ENCODE peak calls at places on chromosomes 5 and 9, in nine cellular contexts. U, V, B, E, O, I, N, A and Q are unnamed samples.

GRCh38 chr9:4286086-4286485 is 13.8 kb downstream of the GLIS3 start:
- DNase-seq in E (no peak), V (no peak), I (no peak), N (no peak), O (no peak), B (no peak), A (no peak), U (no peak), Q (no peak)

GRCh38 chr9:12604154-12604825 is 88.9 kb upstream of the TYRP1 start:
- DNase-seq in B (no peak), U (no peak), E (peak; percentile 11), I (peak; percentile 30), V (no peak), N (peak; percentile 33), O (peak; percentile 15), A (no peak), Q (no peak)

GRCh38 chr5:96468956-96469355 is 35.9 kb upstream of the PCSK1 start:
- DNase-seq in A (no peak), U (no peak), O (no peak), E (no peak), B (no peak), N (no peak), V (no peak), I (no peak), Q (no peak)

GRCh38 chr5:114070093-114070722 is 291.7 kb upstream of the KCNN2 start:
- DNase-seq in O (no peak), E (no peak), U (no peak), B (no peak), I (no peak), N (no peak), V (no peak), A (no peak), Q (no peak)

GRCh38 chr9:94078086-94078485 is 6.2 kb upstream of the PTPDC1 start:
- DNase-seq in B (no peak), E (no peak), V (no peak), A (no peak), N (no peak), I (no peak), U (no peak), O (no peak), Q (no peak)

GRCh38 chr5:123670981-123671557 is 159.1 kb downstream of the CSNK1G3 start:
- DNase-seq in V (peak; percentile 36), N (peak; percentile 67), E (peak; percentile 67), A (peak; percentile 48), B (peak; percentile 29), O (peak; percentile 62), U (peak; percentile 47), I (peak; percentile 70), Q (peak; percentile 60)

GRCh38 chr5:17203329-17204132 is 13.9 kb upstream of the BASP1 start:
- DNase-seq in N (peak; percentile 91), I (peak; percentile 70), V (no peak), A (peak; percentile 25), E (peak; percentile 86), U (no peak), B (peak; percentile 40), O (peak; percentile 89), Q (peak; percentile 14)

GRCh38 chr5:174816858-174817257 is 92.5 kb downstream of the MSX2 start:
- DNase-seq in A (no peak), V (no peak), I (no peak), N (no peak), E (no peak), O (no peak), U (no peak), B (no peak), Q (no peak)

GRCh38 chr5:12662545-12663314 is 758.5 kb upstream of the CTNND2 start:
- DNase-seq in N (no peak), A (no peak), E (no peak), I (no peak), V (no peak), B (peak; percentile 82), U (no peak), O (no peak), Q (no peak)

GRCh38 chr5:31408814-31409213 is 123.1 kb downstream of the DROSHA start:
- DNase-seq in B (no peak), A (no peak), N (peak; percentile 57), I (no peak), V (no peak), E (peak; percentile 84), O (peak; percentile 77), U (no peak), Q (no peak)

DNA sequence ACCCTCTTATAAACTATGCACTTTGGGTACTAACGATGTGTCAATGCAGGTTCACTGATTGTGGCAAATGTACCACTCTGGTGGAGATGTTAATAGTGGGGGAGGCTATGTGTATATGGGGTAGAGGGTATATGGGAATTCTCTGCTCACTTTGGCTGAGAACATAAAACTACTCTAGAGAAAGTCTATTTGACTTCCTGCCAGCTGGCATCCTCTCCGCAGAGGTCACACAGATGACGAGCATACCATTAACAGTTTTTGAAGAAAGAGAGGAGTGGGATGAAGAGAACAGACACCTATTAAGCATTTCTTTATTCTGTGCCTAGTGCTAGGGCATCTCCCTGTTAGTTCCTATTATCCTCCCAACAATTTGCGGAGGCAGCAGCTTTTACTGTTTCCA is 58.4 kb upstream of the TRIM32 start:
- DNase-seq in V (no peak), I (no peak), N (peak; percentile 68), B (no peak), U (no peak), A (no peak), O (peak; percentile 69), E (peak; percentile 23), Q (no peak)
- TF ChIP-seq CTCF in V (no peak), I (no peak), N (no peak), B (no peak), U (no peak), A (no peak), O (no peak), E (no peak), Q (no peak)

DNA sequence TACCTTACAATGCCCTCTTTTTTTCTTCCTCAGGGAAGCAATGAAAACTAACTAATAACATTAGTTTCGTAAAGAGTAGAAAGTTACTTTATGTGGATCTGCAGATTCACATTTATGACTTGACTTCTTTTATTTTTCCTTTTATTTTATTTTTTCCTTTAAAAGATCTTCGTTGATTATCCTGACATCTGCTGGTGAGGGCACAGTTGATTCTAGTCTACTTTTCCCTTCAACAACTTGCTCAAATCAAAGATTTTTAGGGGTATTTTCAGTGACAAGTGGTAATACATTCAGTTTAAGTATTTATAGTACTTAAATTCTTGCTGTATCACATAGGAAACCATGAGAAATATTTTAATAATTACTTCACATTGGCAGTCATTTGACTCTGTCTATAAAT is 4.9 kb downstream of the EDIL3 start:
- DNase-seq in E (peak; percentile 14), A (no peak), N (peak; percentile 76), B (no peak), V (no peak), I (no peak), O (peak; percentile 39), U (no peak), Q (no peak)
- TF ChIP-seq CTCF in E (no peak), A (peak; percentile 29), N (peak; percentile 58), B (peak; percentile 22), V (no peak), I (peak; percentile 47), O (peak; percentile 17), U (peak; percentile 58), Q (no peak)

GRCh38 chr9:38257626-38258215 is 134.8 kb upstream of the ALDH1B1 start:
- DNase-seq in B (no peak), N (no peak), O (no peak), A (no peak), E (no peak), V (no peak), I (no peak), U (no peak), Q (no peak)

GRCh38 chr9:38259519-38260218 is 132.8 kb upstream of the ALDH1B1 start:
- DNase-seq in U (no peak), A (no peak), O (no peak), I (no peak), N (no peak), V (no peak), E (no peak), B (no peak), Q (no peak)

DNA sequence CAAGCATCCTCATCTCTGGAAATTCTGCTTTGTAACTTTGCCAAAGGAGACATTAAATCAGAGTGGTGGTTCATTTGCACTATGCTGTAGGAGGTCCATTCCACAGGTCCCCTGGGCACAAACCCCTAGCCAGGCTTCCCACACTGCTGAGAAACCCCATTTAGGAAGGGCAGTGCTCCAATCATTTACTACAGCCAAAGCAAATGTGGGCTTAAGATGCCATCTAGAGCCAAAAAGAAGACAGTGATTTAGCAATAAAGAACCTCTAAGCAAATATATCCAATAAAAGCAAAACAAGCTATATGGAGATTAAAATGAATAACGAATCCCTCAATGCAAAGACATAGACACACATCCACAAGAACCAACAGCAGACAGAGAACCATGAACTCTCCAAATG is 129.0 kb upstream of the ALDH1B1 start:
- DNase-seq in V (no peak), B (no peak), A (no peak), E (peak; percentile 48), O (peak; percentile 74), I (no peak), N (peak; percentile 79), U (no peak), Q (no peak)
- TF ChIP-seq CTCF in V (no peak), B (peak; percentile 60), A (no peak), E (peak; percentile 36), O (peak; percentile 55), I (peak; percentile 45), N (peak; percentile 67), U (no peak), Q (no peak)

DNA sequence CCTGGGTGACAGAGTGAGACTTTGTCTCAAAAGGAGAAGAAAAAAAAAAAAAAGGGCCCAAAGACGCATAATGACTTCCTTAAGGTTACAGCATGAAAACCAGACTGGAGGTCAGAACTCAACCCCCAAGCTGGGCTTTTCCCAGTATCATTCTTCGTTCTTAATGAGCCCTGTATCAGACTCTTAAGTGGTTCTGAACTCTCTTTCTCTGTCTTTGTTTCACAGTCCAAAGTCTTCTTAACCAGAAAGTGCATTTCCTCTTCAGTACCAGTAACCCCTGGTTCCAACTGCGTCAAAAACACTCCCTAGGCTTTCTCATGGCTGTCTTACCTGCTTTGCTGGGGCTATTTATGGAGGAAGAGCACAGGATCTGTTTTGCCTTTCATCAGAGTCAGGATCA is 38.4 kb upstream of the SHB start:
- DNase-seq in N (no peak), V (no peak), U (no peak), O (no peak), E (no peak), I (no peak), B (no peak), A (no peak), Q (no peak)
- TF ChIP-seq CTCF in N (no peak), V (no peak), U (no peak), O (no peak), E (no peak), I (no peak), B (no peak), A (no peak), Q (no peak)

DNA sequence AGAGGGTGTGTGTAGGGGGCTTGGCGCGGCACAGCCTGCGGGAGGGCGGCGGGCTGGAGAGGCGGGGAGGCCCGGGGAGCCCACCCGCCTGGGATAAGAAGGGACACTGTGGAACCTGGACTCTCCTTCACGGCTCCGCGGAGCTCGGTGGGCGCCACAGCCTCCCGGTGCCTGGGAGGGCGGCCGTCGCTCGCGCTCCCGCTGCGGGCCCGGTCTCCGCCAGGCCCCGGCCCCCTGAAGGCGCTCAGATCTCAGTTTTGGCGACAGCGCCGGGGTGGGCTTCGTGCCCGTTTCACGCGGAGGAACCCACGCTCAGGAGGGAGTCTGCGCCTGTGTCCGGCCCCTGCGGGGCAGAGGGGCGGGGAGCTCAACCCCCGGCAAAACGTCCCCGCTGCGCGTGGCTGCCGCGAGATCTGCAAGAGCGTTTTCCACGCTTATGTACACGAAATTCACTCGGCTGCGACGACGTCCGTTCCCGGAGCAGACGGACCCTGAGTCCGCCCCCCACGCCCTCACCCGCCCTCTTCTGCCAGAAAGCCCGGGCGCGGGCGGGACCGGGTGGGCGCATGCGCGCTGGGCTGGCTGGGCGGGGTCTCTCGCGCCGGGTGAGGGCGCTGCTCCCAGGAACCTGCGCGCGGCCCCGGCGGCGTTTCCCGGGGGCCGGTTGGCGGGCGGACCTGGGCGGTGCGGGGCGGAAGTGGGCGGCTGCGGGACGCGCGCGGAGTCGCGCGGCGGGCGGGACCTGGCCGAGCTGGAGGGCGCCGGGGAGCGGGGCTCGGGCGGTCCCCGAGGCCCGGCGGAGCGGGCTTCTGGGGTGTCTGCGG is at the start of gene NELFB:
- DNase-seq in O (peak; percentile 93), E (peak; percentile 96), N (peak; percentile 85), I (peak; percentile 95), A (peak; percentile 88), V (peak; percentile 97), B (peak; percentile 90), U (peak; percentile 95), Q (peak; percentile 90)
- TF ChIP-seq CTCF in O (no peak), E (no peak), N (no peak), I (no peak), A (no peak), V (no peak), B (no peak), U (peak; percentile 33), Q (no peak)